ENCODE peak calls at places on chromosome 3, in four cellular contexts. Z is IMR-90, H is AG09309, X is GM23338. Y is an unnamed sample.

GRCh38 chr3:72155391-72156064 is 370.6 kb upstream of the PROK2 start:
- DNase-seq in Z (peak; percentile 98), H (peak; percentile 98), X (no peak), Y (peak; percentile 83)

GRCh38 chr3:156674911-156675743 is 737 bp downstream of the TIPARP start:
- DNase-seq in Z (peak; percentile 43), H (no peak), X (peak; percentile 82), Y (peak; percentile 43)

GRCh38 chr3:152874896-152875749 is 40.2 kb downstream of the P2RY1 start:
- DNase-seq in Z (no peak), H (no peak), X (no peak), Y (no peak)

GRCh38 chr3:189624130-189624529 is 7.1 kb upstream of the TP63 start:
- DNase-seq in Z (no peak), H (no peak), X (no peak), Y (no peak)

GRCh38 chr3:46484911-46485696 is 12.7 kb upstream of the RTP3 start:
- DNase-seq in Z (no peak), H (no peak), X (no peak), Y (no peak)

GRCh38 chr3:146161725-146162047 is 702 bp upstream of the PLOD2 start:
- DNase-seq in Z (peak; percentile 63), H (no peak), X (peak; percentile 34), Y (peak; percentile 52)

GRCh38 chr3:143594217-143594616 is 254.1 kb downstream of the SLC9A9 start:
- DNase-seq in Z (no peak), H (no peak), X (no peak), Y (no peak)

GRCh38 chr3:117135207-117135606 is 425.6 kb downstream of the TUSC7 start:
- DNase-seq in Z (no peak), H (no peak), X (no peak), Y (no peak)

GRCh38 chr3:156628095-156628690 is 46.2 kb upstream of the TIPARP start:
- DNase-seq in Z (peak; percentile 22), H (no peak), X (peak; percentile 38), Y (peak; percentile 30)

GRCh38 chr3:27535809-27536392 is 51.7 kb upstream of the SLC4A7 start:
- DNase-seq in Z (peak; percentile 49), H (no peak), X (no peak), Y (no peak)

GRCh38 chr3:184423567-184423966 is 43.7 kb downstream of the CHRD start:
- DNase-seq in Z (no peak), H (no peak), X (no peak), Y (no peak)

GRCh38 chr3:118863731-118864322 is 170.8 kb downstream of the IGSF11 start:
- DNase-seq in Z (no peak), H (no peak), X (peak; percentile 75), Y (peak; percentile 42)

GRCh38 chr3:87350367-87351199 is 74.2 kb upstream of the POU1F1 start:
- DNase-seq in Z (peak; percentile 47), H (peak; percentile 14), X (peak; percentile 72), Y (peak; percentile 66)

DNA sequence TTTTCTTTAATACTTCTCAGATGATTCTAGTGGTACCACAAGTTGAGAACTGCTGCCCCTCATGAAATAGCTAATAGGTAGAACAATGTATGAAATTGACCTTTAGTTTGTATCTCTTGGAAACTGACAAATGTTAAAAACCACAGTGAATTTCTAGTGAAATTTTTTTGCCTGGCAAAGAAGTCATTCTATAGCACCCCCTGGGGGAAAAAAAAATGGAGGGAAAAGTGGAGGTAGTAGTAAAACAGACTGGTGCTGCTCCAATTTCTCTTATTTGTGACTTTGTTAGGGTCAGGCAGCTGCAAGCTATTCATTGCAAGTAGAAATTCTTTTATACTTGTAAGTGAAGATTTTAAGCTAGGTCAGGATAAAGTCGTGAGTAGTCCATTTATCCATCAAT is 605.0 kb downstream of the NLGN1 start:
- DNase-seq in Z (no peak), H (no peak), X (peak; percentile 60), Y (peak; percentile 36)
- TF ChIP-seq CTCF in Z (peak; percentile 26), H (peak; percentile 37), X (peak; percentile 41), Y (peak; percentile 10)

GRCh38 chr3:136110481-136110880 is 85.7 kb downstream of the MSL2 start:
- DNase-seq in Z (no peak), H (no peak), X (no peak), Y (no peak)

GRCh38 chr3:136109499-136109898 is 86.6 kb downstream of the MSL2 start:
- DNase-seq in Z (no peak), H (no peak), X (no peak), Y (no peak)

GRCh38 chr3:136105044-136105443 is 91.1 kb downstream of the MSL2 start:
- DNase-seq in Z (no peak), H (no peak), X (no peak), Y (no peak)

GRCh38 chr3:136106101-136106500 is 90.0 kb downstream of the MSL2 start:
- DNase-seq in Z (no peak), H (no peak), X (no peak), Y (no peak)
- TF ChIP-seq CTCF in Z (no peak), H (no peak), X (no peak), Y (no peak)

GRCh38 chr3:108123326-108123725 is 32.5 kb upstream of the CD47 start:
- DNase-seq in Z (no peak), H (no peak), X (no peak), Y (no peak)

GRCh38 chr3:108125550-108126071 is 34.8 kb upstream of the CD47 start:
- DNase-seq in Z (no peak), H (no peak), X (no peak), Y (no peak)

GRCh38 chr3:108125151-108125540 is 34.3 kb upstream of the CD47 start:
- DNase-seq in Z (no peak), H (no peak), X (no peak), Y (no peak)

GRCh38 chr3:108126348-108126747 is 35.5 kb upstream of the CD47 start:
- DNase-seq in Z (no peak), H (no peak), X (no peak), Y (no peak)

DNA sequence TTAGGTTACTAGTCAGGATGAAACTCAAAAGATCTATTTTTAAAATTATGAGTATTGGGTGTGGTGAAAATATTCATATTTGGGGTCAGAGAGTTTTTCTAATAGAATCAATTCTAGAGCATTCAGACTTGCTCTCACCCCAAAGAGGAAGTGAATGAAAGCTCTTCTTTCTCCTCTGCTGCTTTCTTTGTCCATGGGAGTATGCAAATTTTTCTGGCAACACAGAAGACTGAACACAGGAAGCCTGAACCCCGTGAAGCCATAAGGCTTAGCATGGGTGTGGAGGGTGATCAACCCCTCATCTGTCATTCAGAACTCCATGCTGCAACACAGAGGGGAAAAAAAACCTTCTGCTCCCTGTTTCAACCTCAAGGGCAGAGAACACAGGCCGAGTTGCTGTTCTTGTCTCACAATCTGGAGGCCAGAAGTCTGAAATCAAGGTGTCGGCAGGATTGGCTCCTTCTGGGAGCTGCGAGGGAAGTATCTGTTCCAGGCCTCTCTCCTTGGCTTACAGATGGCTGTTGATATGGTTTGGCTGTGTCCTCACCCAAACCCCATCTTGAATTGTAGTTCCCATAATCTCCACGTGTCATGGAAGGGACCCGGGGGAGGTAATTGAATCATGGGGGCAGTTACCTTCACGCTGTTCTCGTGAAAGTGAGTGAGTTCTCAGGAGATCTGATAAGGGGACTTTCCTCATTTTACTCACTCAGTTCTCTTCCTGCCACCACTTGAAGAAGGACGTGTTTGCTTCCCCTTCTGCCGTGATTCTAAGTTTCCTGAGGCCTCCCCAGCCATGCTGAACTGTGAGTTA is 33.7 kb upstream of the CD47 start:
- DNase-seq in Z (no peak), H (no peak), X (peak; percentile 7), Y (no peak)
- TF ChIP-seq CTCF in Z (no peak), H (no peak), X (no peak), Y (no peak)

GRCh38 chr3:179446501-179446900 is 4.8 kb downstream of the GNB4 start:
- DNase-seq in Z (peak; percentile 48), H (no peak), X (peak; percentile 73), Y (peak; percentile 58)
- TF ChIP-seq CTCF in Z (peak; percentile 40), H (peak; percentile 21), X (peak; percentile 66), Y (peak; percentile 15)

DNA sequence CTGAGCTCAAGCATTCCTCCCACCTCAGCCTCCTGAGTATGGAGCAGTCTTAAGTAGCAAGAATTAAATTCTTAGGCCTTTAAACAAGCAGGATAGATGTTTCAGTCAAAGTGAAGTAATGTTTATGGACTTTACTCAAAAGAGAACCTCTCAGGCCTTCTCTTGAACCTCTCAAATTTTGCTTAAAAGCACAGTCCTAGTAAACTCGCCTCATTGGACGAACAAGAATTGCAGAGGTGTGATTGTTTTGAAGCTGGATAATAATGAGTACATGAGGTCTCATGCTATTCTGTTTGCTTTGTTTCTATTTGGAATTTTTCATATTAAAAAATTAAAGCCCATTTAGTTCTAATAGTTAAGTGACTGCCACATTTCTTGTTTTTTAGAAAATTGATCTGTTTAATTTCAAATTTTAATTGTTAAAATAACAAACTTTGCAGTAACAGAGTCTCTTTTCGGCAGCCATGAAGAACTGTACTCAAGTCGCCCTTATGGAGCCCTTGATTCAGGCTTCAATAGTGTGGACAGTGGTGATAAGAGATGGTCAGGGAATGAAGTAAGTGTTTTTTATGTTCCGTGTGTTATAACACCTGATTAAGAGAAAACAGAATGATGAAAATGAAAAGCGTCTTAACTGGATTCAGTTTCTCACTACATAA is 39.4 kb downstream of the LRCH3 start:
- DNase-seq in Z (no peak), H (no peak), X (no peak), Y (no peak)
- TF ChIP-seq CTCF in Z (no peak), H (no peak), X (no peak), Y (no peak)

GRCh38 chr3:167872941-167873340 is 137.4 kb downstream of the SERPINI1 start:
- DNase-seq in Z (no peak), H (no peak), X (no peak), Y (no peak)
- TF ChIP-seq CTCF in Z (peak; percentile 19), H (no peak), X (peak; percentile 23), Y (peak; percentile 19)

GRCh38 chr3:68206524-68207117 is 552.2 kb upstream of the SUCLG2 start:
- DNase-seq in Z (no peak), H (no peak), X (peak; percentile 7), Y (peak; percentile 7)
- TF ChIP-seq CTCF in Z (no peak), H (no peak), X (peak; percentile 50), Y (no peak)

GRCh38 chr3:43215684-43216336 is 70.5 kb upstream of the SNRK start:
- DNase-seq in Z (no peak), H (no peak), X (no peak), Y (no peak)
- TF ChIP-seq CTCF in Z (no peak), H (no peak), X (peak; percentile 45), Y (no peak)

GRCh38 chr3:62229908-62230307 is 143.4 kb downstream of the FEZF2 start:
- DNase-seq in Z (no peak), H (no peak), X (peak; percentile 71), Y (peak; percentile 27)
- TF ChIP-seq CTCF in Z (peak; percentile 22), H (peak; percentile 21), X (peak; percentile 47), Y (no peak)

DNA sequence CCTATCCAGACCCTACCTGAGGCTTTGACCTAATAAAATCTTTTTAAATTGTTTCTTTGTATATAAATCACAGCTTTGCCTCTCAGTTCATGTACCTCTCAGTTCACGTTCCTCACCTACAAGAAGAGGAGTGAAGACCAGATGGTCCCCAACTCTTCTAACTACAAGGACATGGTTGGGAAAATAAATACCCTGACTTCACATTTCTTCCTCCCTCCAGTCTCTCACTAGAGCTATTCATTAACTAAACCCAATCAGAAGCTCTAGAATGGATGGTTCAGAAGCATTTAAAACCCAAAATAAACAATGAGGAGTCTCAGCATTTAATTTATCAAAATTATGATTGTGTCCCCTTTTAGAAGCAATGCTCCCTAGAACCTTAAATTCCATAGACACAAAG is 97.3 kb upstream of the AGTR1 start:
- DNase-seq in Z (no peak), H (no peak), X (no peak), Y (no peak)
- TF ChIP-seq CTCF in Z (no peak), H (no peak), X (no peak), Y (no peak)